ENCODE peak calls at places on chromosomes 13 and 19, in eight cellular contexts. Z is H54; M is occipital lobe; N is iris pigment epithelial cell; S is stimulated activated naive B cell treated with anti-CD40 and anti-IgM and Interleukin-4, amounts not matched to agents 10 μg/mL and 1 μg/mL and 100 μg/mL, for 72 hours; F is CD4-positive, alpha-beta memory T cell; P is ecto neural progenitor cell; X is CMK. D is an unnamed sample.

GRCh38 chr19:12574036-12574435 is 22.8 kb upstream of the ZNF564 start:
- DNase-seq in Z (no peak), X (no peak), S (peak), N (no peak), F (no peak), P (peak), M (no peak), D (no peak)

GRCh38 chr13:114100446-114101320 is 31.7 kb downstream of the RASA3 start:
- DNase-seq in P (no peak), F (no peak), X (no peak), N (no peak), M (peak), S (no peak), Z (no peak), D (no peak)

GRCh38 chr19:33406521-33407139 is 33.1 kb downstream of the CEBPG start:
- DNase-seq in P (peak), M (no peak), X (peak), F (peak), S (peak), Z (peak), N (peak), D (peak)

GRCh38 chr19:46478356-46478986 is 7.1 kb upstream of the PNMA8A start:
- DNase-seq in Z (no peak), F (no peak), X (no peak), P (no peak), S (no peak), N (peak), M (peak), D (no peak)

GRCh38 chr13:50617134-50617721 is 226.3 kb downstream of the DLEU7 start:
- DNase-seq in M (no peak), F (no peak), S (no peak), N (peak), Z (peak), P (no peak), X (no peak), D (peak)

GRCh38 chr19:51546650-51547396 is 15.4 kb upstream of the SIGLEC6 start:
- DNase-seq in X (peak), M (no peak), Z (no peak), F (no peak), P (no peak), S (peak), N (peak), D (no peak)

GRCh38 chr19:12052571-12053169 is at the start of gene ZNF878:
- DNase-seq in X (peak), Z (peak), M (peak), S (peak), F (peak), P (peak), N (peak), D (peak)

GRCh38 chr13:59016250-59016649 is 1147.5 kb downstream of the DIAPH3 start:
- DNase-seq in Z (no peak), X (no peak), F (no peak), P (no peak), N (peak), S (no peak), M (no peak), D (no peak)

GRCh38 chr19:30667746-30668145 is 295.6 kb downstream of the ZNF536 start:
- DNase-seq in F (no peak), S (no peak), M (no peak), Z (no peak), X (no peak), P (no peak), N (no peak), D (no peak)

GRCh38 chr19:18294467-18294864 is 13.0 kb upstream of the JUND start:
- DNase-seq in P (no peak), S (peak), M (peak), N (no peak), Z (no peak), X (no peak), F (peak), D (no peak)

GRCh38 chr19:53511933-53512374 is 26.0 kb upstream of the ZNF331 start:
- DNase-seq in M (no peak), P (peak), F (peak), S (peak), Z (peak), N (peak), X (peak), D (peak)

GRCh38 chr13:100234524-100235136 is 145.7 kb downstream of the PCCA start:
- DNase-seq in F (no peak), N (peak), Z (no peak), S (no peak), P (no peak), M (no peak), X (no peak), D (peak)

GRCh38 chr13:48006396-48006795 is 5.3 kb upstream of the SUCLA2 start:
- DNase-seq in M (no peak), F (no peak), N (peak), X (no peak), P (no peak), Z (no peak), S (no peak), D (peak)

GRCh38 chr19:53598361-53598760 is 33.4 kb upstream of the DPRX start:
- DNase-seq in N (no peak), P (no peak), M (no peak), F (no peak), X (no peak), Z (no peak), S (no peak), D (no peak)

GRCh38 chr13:34310539-34310938 is 492.6 kb downstream of the RFC3 start:
- DNase-seq in S (no peak), N (no peak), M (no peak), P (no peak), F (no peak), X (no peak), Z (no peak), D (no peak)

D was measured in renal cortical epithelial cell.